ENCODE peak calls at places on chromosomes 16 and 17, in nine cellular contexts. One of them, this sample, is unnamed.
A peak's percentile ranks its signal among the peaks of the same experiment; 100 is the strongest.

GRCh38 chr16:15966420-15967222 is 17.2 kb downstream of the ABCC1 start:
- DNase-seq in posterior cingulate gyrus: no peak
- DNase-seq in stomach: no peak
- DNase-seq in Panc1: peak; percentile 75
- DNase-seq in stimulated activated CD8-positive, alpha-beta memory T cell treated with anti-CD3 and anti-CD28 coated beads, Interleukin-7, amount 100 ng/mL, for 48 hours: no peak
- DNase-seq in kidney: no peak
- DNase-seq in HS-27A: peak; percentile 87
- DNase-seq in GM03348: peak; percentile 84
- DNase-seq in cardiac fibroblast: peak; percentile 66
- DNase-seq in this sample: no peak

GRCh38 chr16:51766739-51767138 is 615.7 kb upstream of the SALL1 start:
- DNase-seq in cardiac fibroblast: no peak
- DNase-seq in stomach: no peak
- DNase-seq in kidney: no peak
- DNase-seq in stimulated activated CD8-positive, alpha-beta memory T cell treated with anti-CD3 and anti-CD28 coated beads, Interleukin-7, amount 100 ng/mL, for 48 hours: no peak
- DNase-seq in posterior cingulate gyrus: no peak
- DNase-seq in HS-27A: no peak
- DNase-seq in Panc1: no peak
- DNase-seq in GM03348: no peak
- DNase-seq in this sample: no peak

GRCh38 chr16:50747206-50747956 is 5.5 kb downstream of the CYLD start:
- DNase-seq in stomach: no peak
- DNase-seq in Panc1: no peak
- DNase-seq in stimulated activated CD8-positive, alpha-beta memory T cell treated with anti-CD3 and anti-CD28 coated beads, Interleukin-7, amount 100 ng/mL, for 48 hours: no peak
- DNase-seq in GM03348: no peak
- DNase-seq in cardiac fibroblast: peak; percentile 24
- DNase-seq in kidney: no peak
- DNase-seq in posterior cingulate gyrus: no peak
- DNase-seq in HS-27A: no peak
- DNase-seq in this sample: no peak

GRCh38 chr17:34382586-34383224 is 19.7 kb upstream of the CCL1 start:
- DNase-seq in HS-27A: no peak
- DNase-seq in stimulated activated CD8-positive, alpha-beta memory T cell treated with anti-CD3 and anti-CD28 coated beads, Interleukin-7, amount 100 ng/mL, for 48 hours: peak; percentile 50
- DNase-seq in posterior cingulate gyrus: no peak
- DNase-seq in cardiac fibroblast: peak; percentile 26
- DNase-seq in kidney: no peak
- DNase-seq in GM03348: no peak
- DNase-seq in Panc1: no peak
- DNase-seq in stomach: no peak
- DNase-seq in this sample: no peak

GRCh38 chr16:57186630-57187507 is 740 bp downstream of the RSPRY1 start:
- DNase-seq in kidney: no peak
- DNase-seq in HS-27A: no peak
- DNase-seq in GM03348: peak; percentile 30
- DNase-seq in posterior cingulate gyrus: no peak
- DNase-seq in cardiac fibroblast: no peak
- DNase-seq in Panc1: no peak
- DNase-seq in stomach: no peak
- DNase-seq in stimulated activated CD8-positive, alpha-beta memory T cell treated with anti-CD3 and anti-CD28 coated beads, Interleukin-7, amount 100 ng/mL, for 48 hours: no peak
- DNase-seq in this sample: no peak

GRCh38 chr17:42288985-42289862 is 926 bp downstream of the STAT5A start:
- DNase-seq in cardiac fibroblast: no peak
- DNase-seq in Panc1: no peak
- DNase-seq in stimulated activated CD8-positive, alpha-beta memory T cell treated with anti-CD3 and anti-CD28 coated beads, Interleukin-7, amount 100 ng/mL, for 48 hours: no peak
- DNase-seq in stomach: peak; percentile 55
- DNase-seq in HS-27A: no peak
- DNase-seq in kidney: peak; percentile 86
- DNase-seq in GM03348: no peak
- DNase-seq in posterior cingulate gyrus: no peak
- DNase-seq in this sample: no peak

GRCh38 chr17:59038734-59039133 is 67.9 kb downstream of the TRIM37 start:
- DNase-seq in GM03348: no peak
- DNase-seq in posterior cingulate gyrus: no peak
- DNase-seq in Panc1: no peak
- DNase-seq in stomach: no peak
- DNase-seq in cardiac fibroblast: peak; percentile 87
- DNase-seq in stimulated activated CD8-positive, alpha-beta memory T cell treated with anti-CD3 and anti-CD28 coated beads, Interleukin-7, amount 100 ng/mL, for 48 hours: peak; percentile 33
- DNase-seq in HS-27A: no peak
- DNase-seq in kidney: no peak
- DNase-seq in this sample: no peak

GRCh38 chr16:56589141-56590039 is at the start of gene MT3:
- DNase-seq in cardiac fibroblast: no peak
- DNase-seq in stomach: no peak
- DNase-seq in GM03348: peak; percentile 42
- DNase-seq in Panc1: no peak
- DNase-seq in HS-27A: no peak
- DNase-seq in stimulated activated CD8-positive, alpha-beta memory T cell treated with anti-CD3 and anti-CD28 coated beads, Interleukin-7, amount 100 ng/mL, for 48 hours: no peak
- DNase-seq in kidney: no peak
- DNase-seq in posterior cingulate gyrus: peak; percentile 82
- DNase-seq in this sample: no peak

GRCh38 chr17:2700491-2701141 is 10.9 kb downstream of the CLUH start:
- DNase-seq in Panc1: no peak
- DNase-seq in stomach: no peak
- DNase-seq in cardiac fibroblast: no peak
- DNase-seq in stimulated activated CD8-positive, alpha-beta memory T cell treated with anti-CD3 and anti-CD28 coated beads, Interleukin-7, amount 100 ng/mL, for 48 hours: no peak
- DNase-seq in posterior cingulate gyrus: no peak
- DNase-seq in GM03348: no peak
- DNase-seq in HS-27A: no peak
- DNase-seq in kidney: peak; percentile 71
- DNase-seq in this sample: no peak

GRCh38 chr17:74872313-74873035 is at the start of gene FDXR:
- DNase-seq in stomach: no peak
- DNase-seq in HS-27A: no peak
- DNase-seq in cardiac fibroblast: no peak
- DNase-seq in GM03348: no peak
- DNase-seq in kidney: no peak
- DNase-seq in Panc1: no peak
- DNase-seq in posterior cingulate gyrus: no peak
- DNase-seq in stimulated activated CD8-positive, alpha-beta memory T cell treated with anti-CD3 and anti-CD28 coated beads, Interleukin-7, amount 100 ng/mL, for 48 hours: no peak
- DNase-seq in this sample: no peak

GRCh38 chr16:86335266-86336172 is 174.8 kb upstream of the FOXF1 start:
- DNase-seq in kidney: no peak
- DNase-seq in Panc1: no peak
- DNase-seq in HS-27A: no peak
- DNase-seq in stimulated activated CD8-positive, alpha-beta memory T cell treated with anti-CD3 and anti-CD28 coated beads, Interleukin-7, amount 100 ng/mL, for 48 hours: no peak
- DNase-seq in posterior cingulate gyrus: no peak
- DNase-seq in GM03348: no peak
- DNase-seq in cardiac fibroblast: no peak
- DNase-seq in stomach: no peak
- DNase-seq in this sample: no peak

GRCh38 chr16:20763461-20764232 is at the start of gene ACSM3:
- DNase-seq in GM03348: peak; percentile 91
- DNase-seq in cardiac fibroblast: peak; percentile 78
- DNase-seq in HS-27A: peak; percentile 7
- DNase-seq in posterior cingulate gyrus: no peak
- DNase-seq in stomach: peak; percentile 78
- DNase-seq in kidney: peak; percentile 47
- DNase-seq in stimulated activated CD8-positive, alpha-beta memory T cell treated with anti-CD3 and anti-CD28 coated beads, Interleukin-7, amount 100 ng/mL, for 48 hours: peak; percentile 37
- DNase-seq in Panc1: no peak
- DNase-seq in this sample: no peak

GRCh38 chr17:61361084-61361483 is 38.6 kb upstream of the TBX2 start:
- DNase-seq in stimulated activated CD8-positive, alpha-beta memory T cell treated with anti-CD3 and anti-CD28 coated beads, Interleukin-7, amount 100 ng/mL, for 48 hours: no peak
- DNase-seq in cardiac fibroblast: peak; percentile 84
- DNase-seq in posterior cingulate gyrus: no peak
- DNase-seq in Panc1: no peak
- DNase-seq in stomach: no peak
- DNase-seq in GM03348: peak; percentile 87
- DNase-seq in kidney: no peak
- DNase-seq in HS-27A: no peak
- DNase-seq in this sample: no peak

GRCh38 chr17:42188749-42189650 is 3.7 kb upstream of the HCRT start:
- DNase-seq in stomach: no peak
- DNase-seq in kidney: no peak
- DNase-seq in cardiac fibroblast: no peak
- DNase-seq in stimulated activated CD8-positive, alpha-beta memory T cell treated with anti-CD3 and anti-CD28 coated beads, Interleukin-7, amount 100 ng/mL, for 48 hours: no peak
- DNase-seq in HS-27A: no peak
- DNase-seq in GM03348: no peak
- DNase-seq in Panc1: no peak
- DNase-seq in posterior cingulate gyrus: no peak
- DNase-seq in this sample: no peak

GRCh38 chr16:67483731-67484525 is 581 bp upstream of the AGRP start:
- DNase-seq in HS-27A: no peak
- DNase-seq in stimulated activated CD8-positive, alpha-beta memory T cell treated with anti-CD3 and anti-CD28 coated beads, Interleukin-7, amount 100 ng/mL, for 48 hours: no peak
- DNase-seq in posterior cingulate gyrus: no peak
- DNase-seq in Panc1: no peak
- DNase-seq in cardiac fibroblast: no peak
- DNase-seq in stomach: no peak
- DNase-seq in kidney: no peak
- DNase-seq in GM03348: no peak
- DNase-seq in this sample: no peak

GRCh38 chr17:56528636-56529170 is 64.8 kb upstream of the NOG start:
- DNase-seq in stimulated activated CD8-positive, alpha-beta memory T cell treated with anti-CD3 and anti-CD28 coated beads, Interleukin-7, amount 100 ng/mL, for 48 hours: no peak
- DNase-seq in kidney: no peak
- DNase-seq in Panc1: no peak
- DNase-seq in stomach: no peak
- DNase-seq in GM03348: no peak
- DNase-seq in cardiac fibroblast: no peak
- DNase-seq in posterior cingulate gyrus: no peak
- DNase-seq in HS-27A: no peak
- DNase-seq in this sample: no peak

GRCh38 chr16:62036101-62036806 is at the start of gene CDH8:
- DNase-seq in kidney: no peak
- DNase-seq in posterior cingulate gyrus: peak; percentile 41
- DNase-seq in Panc1: no peak
- DNase-seq in cardiac fibroblast: no peak
- DNase-seq in stomach: no peak
- DNase-seq in stimulated activated CD8-positive, alpha-beta memory T cell treated with anti-CD3 and anti-CD28 coated beads, Interleukin-7, amount 100 ng/mL, for 48 hours: no peak
- DNase-seq in GM03348: peak; percentile 51
- DNase-seq in HS-27A: no peak
- DNase-seq in this sample: peak; percentile 50